ENCODE peak calls at places on chromosome 22, in four cellular contexts. J is heart right ventricle, Q is WERI-Rb-1, F is RWPE1. C is an unnamed sample.

GRCh38 chr22:36218648-36219047 is 17.0 kb upstream of the APOL4 start:
- DNase-seq in Q (no peak), J (no peak), F (no peak), C (no peak)

GRCh38 chr22:20268350-20269012 is 363 bp upstream of the RTN4R start:
- DNase-seq in Q (peak), J (peak), F (peak), C (no peak)

GRCh38 chr22:31107206-31108118 is at the start of gene SELENOM:
- DNase-seq in Q (peak), J (peak), F (peak), C (peak)

GRCh38 chr22:30803679-30804078 is 109.0 kb downstream of the OSBP2 start:
- DNase-seq in J (no peak), Q (peak), F (no peak), C (no peak)

GRCh38 chr22:36938886-36939285 is 25.5 kb downstream of the CSF2RB start:
- DNase-seq in F (no peak), J (no peak), Q (no peak), C (no peak)

GRCh38 chr22:49046546-49047305 is 780.9 kb downstream of the BRD1 start:
- DNase-seq in Q (peak), F (no peak), J (peak), C (no peak)

GRCh38 chr22:27853404-27853803 is 51.8 kb upstream of the MN1 start:
- DNase-seq in F (no peak), Q (no peak), J (no peak), C (no peak)

GRCh38 chr22:26597480-26597879 is 7.5 kb upstream of the TPST2 start:
- DNase-seq in J (no peak), Q (no peak), F (no peak), C (no peak)

GRCh38 chr22:17922925-17923898 is 101.1 kb downstream of the MICAL3 start:
- DNase-seq in Q (no peak), J (no peak), F (no peak), C (no peak)

GRCh38 chr22:17137226-17137625 is 16.1 kb upstream of the TMEM121B start:
- DNase-seq in F (no peak), Q (no peak), J (no peak), C (no peak)

GRCh38 chr22:46084943-46085830 is 65.1 kb upstream of the PPARA start:
- DNase-seq in F (no peak), J (peak), Q (no peak), C (no peak)

GRCh38 chr22:46084376-46084775 is 66.0 kb upstream of the PPARA start:
- DNase-seq in J (no peak), F (no peak), Q (no peak), C (no peak)

GRCh38 chr22:46082633-46083032 is 67.7 kb upstream of the PPARA start:
- DNase-seq in J (no peak), Q (no peak), F (no peak), C (no peak)

GRCh38 chr22:46081831-46082210 is 68.5 kb upstream of the PPARA start:
- DNase-seq in F (no peak), J (no peak), Q (no peak), C (no peak)

DNA sequence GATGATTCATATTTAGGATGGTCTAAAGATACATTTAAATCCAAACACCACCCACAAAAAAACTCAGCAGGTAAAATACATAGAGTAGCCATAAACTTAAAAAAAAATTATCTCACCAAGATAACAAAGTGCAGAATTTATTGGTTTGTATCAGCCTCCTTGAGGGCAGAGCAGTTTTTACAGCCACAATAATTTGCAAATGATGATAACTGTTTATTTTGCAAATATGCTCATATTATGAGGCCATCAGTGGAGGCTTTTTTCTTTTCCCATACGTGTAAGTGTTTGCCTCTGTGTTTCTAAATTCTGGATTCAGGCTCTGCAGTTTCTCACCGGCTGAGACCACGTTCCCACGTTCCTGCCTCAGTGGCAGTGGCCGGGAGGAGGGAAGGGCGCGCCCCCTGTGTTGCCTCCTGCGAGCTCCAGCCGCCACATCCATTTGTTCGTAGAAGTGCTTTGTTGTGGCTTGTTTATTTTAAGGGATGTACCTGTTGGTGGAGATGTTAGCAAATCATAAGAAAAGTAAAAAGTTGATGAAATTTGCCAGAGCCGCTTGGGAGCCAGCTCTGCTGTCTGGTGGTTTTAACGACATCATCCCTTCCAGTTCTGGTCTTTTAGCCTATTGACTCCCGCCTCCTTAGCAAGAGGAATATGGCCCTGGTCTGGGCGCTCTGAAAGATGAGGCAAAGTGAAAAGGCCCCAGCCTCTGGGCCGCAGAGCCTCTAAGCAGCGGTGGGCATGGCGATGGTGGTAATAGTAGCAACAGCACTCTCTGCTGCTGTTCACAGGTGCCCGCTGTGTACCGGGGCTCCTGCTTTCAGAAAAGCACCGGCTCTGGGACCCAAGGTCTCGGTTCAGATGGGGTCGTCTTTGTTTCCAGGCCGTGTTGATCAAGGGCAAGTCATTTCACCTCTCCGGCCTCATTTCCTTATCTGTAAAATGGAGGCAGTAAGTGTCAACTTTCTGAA is 66.7 kb upstream of the PPARA start:
- DNase-seq in Q (no peak), J (no peak), F (no peak), C (no peak)
- H3K27ac ChIP-seq in Q (no peak), J (peak), F (peak), C (peak)

GRCh38 chr22:45181766-45182165 is 18.0 kb downstream of the NUP50 start:
- DNase-seq in J (no peak), F (no peak), Q (no peak), C (no peak)
- H3K27ac ChIP-seq in J (no peak), F (no peak), Q (no peak), C (no peak)

GRCh38 chr22:29083576-29084566 is 11.0 kb downstream of the KREMEN1 start:
- DNase-seq in F (no peak), Q (no peak), J (no peak), C (no peak)

GRCh38 chr22:29080061-29080975 is 7.5 kb downstream of the KREMEN1 start:
- DNase-seq in F (no peak), J (no peak), Q (peak), C (no peak)

GRCh38 chr22:29081499-29082236 is 8.8 kb downstream of the KREMEN1 start:
- DNase-seq in J (peak), Q (no peak), F (no peak), C (no peak)

GRCh38 chr22:29079218-29079901 is 6.5 kb downstream of the KREMEN1 start:
- DNase-seq in J (no peak), F (no peak), Q (peak), C (no peak)

DNA sequence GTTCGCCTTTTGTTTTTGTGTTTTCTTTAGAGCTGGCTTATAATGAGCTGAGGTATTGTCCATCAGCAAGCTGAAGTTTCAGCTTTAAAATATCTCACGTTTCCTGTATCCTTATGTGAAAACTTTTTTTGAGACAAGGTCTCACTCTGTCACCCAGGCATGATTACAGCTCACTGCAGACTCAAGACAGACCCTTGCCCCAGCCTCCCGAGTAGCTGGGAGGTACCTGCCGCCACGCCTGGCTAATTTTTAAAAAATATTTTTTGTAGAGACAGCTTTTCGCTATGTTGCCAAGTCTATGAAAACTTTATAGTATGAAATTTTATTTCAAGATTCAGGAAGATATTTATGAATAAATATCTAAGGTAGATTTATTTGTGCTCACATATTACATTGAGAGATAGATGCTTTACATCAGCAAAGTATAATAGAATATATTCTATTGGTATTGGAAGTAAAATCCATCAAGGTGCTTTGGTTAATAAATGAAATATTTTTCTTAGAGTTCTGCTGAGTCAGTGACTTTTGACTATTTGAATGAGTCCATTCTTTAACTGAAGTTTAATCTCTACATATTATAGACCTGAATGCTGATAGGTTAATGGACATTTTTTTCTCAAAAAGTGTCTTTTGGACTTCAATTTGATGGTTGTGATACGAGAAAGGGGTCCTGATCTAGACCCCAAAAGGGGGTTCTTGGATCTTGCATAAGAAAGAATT is 10.2 kb downstream of the KREMEN1 start:
- DNase-seq in J (no peak), F (no peak), Q (no peak), C (no peak)
- H3K27ac ChIP-seq in J (no peak), F (no peak), Q (no peak), C (peak)

GRCh38 chr22:50184541-50185383 is 951 bp upstream of the TRABD start:
- DNase-seq in Q (no peak), J (no peak), F (no peak), C (no peak)
- H3K27ac ChIP-seq in Q (peak), J (peak), F (peak), C (peak)

GRCh38 chr22:38503021-38503420 is 3.1 kb downstream of the DDX17 start:
- DNase-seq in Q (no peak), J (no peak), F (no peak), C (no peak)
- H3K27ac ChIP-seq in Q (no peak), J (no peak), F (no peak), C (no peak)

GRCh38 chr22:23755711-23756110 is 1.5 kb upstream of the VPREB3 start:
- DNase-seq in J (no peak), F (no peak), Q (no peak), C (no peak)

GRCh38 chr22:23756891-23757290 is 2.7 kb upstream of the VPREB3 start:
- DNase-seq in F (no peak), J (no peak), Q (peak), C (no peak)

GRCh38 chr22:23760056-23760455 is 2.7 kb upstream of the C22orf15 start:
- DNase-seq in F (no peak), Q (no peak), J (no peak), C (no peak)

GRCh38 chr22:23762866-23763578 is at the start of gene C22orf15:
- DNase-seq in J (no peak), F (no peak), Q (peak), C (no peak)

DNA sequence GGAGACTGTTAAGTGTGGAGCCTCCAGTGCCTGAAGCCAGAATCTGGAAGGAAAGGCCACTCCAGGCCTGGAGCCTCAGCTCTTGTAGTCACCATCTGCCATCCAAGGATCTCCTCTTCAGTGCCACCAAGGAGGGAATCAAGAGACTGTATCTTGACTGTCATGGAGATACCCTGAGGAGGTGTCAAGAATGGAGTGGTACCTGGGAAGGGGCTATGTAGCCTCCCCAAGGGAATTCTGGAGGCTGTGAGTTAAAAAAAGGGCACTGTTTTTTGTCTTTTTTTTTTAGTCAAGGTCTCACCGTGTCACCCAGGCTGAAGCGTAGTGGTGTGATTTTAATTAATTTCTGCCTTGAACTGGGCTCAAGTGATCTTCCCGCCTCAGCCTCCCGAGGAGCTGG is 3.2 kb upstream of the C22orf15 start:
- DNase-seq in J (no peak), Q (no peak), F (no peak), C (no peak)
- H3K27ac ChIP-seq in J (no peak), Q (no peak), F (no peak), C (no peak)